ENCODE peak calls at places on chromosomes 4 and X, in five cellular contexts. One of them, this sample, is unnamed.

GRCh38 chrX:105063743-105064142 is 156.8 kb downstream of the TEX13A start:
- DNase-seq in head of caudate nucleus: no peak
- DNase-seq in GM10248: no peak
- DNase-seq in T47D: no peak
- DNase-seq in NCI-H69: no peak
- DNase-seq in this sample: no peak

GRCh38 chr4:37389967-37390580 is 145.5 kb downstream of the NWD2 start:
- DNase-seq in head of caudate nucleus: no peak
- DNase-seq in T47D: peak
- DNase-seq in GM10248: peak
- DNase-seq in NCI-H69: peak
- DNase-seq in this sample: peak

GRCh38 chrX:49179358-49179757 is 6.8 kb downstream of the PRICKLE3 start:
- DNase-seq in GM10248: no peak
- DNase-seq in head of caudate nucleus: no peak
- DNase-seq in T47D: no peak
- DNase-seq in NCI-H69: no peak
- DNase-seq in this sample: no peak

GRCh38 chr4:151114986-151115385 is 15.6 kb downstream of the RPS3A start:
- DNase-seq in head of caudate nucleus: no peak
- DNase-seq in T47D: no peak
- DNase-seq in NCI-H69: no peak
- DNase-seq in GM10248: no peak
- DNase-seq in this sample: no peak

GRCh38 chrX:39137363-39137954 is 336.2 kb downstream of the MID1IP1 start:
- DNase-seq in head of caudate nucleus: no peak
- DNase-seq in GM10248: no peak
- DNase-seq in NCI-H69: no peak
- DNase-seq in T47D: no peak
- DNase-seq in this sample: no peak

GRCh38 chr4:179625391-179625790 is 2183.2 kb upstream of the AGA start:
- DNase-seq in NCI-H69: no peak
- DNase-seq in T47D: no peak
- DNase-seq in GM10248: no peak
- DNase-seq in head of caudate nucleus: no peak
- DNase-seq in this sample: no peak

GRCh38 chr4:15159477-15160019 is 157.3 kb downstream of the CPEB2 start:
- DNase-seq in T47D: no peak
- DNase-seq in GM10248: no peak
- DNase-seq in head of caudate nucleus: no peak
- DNase-seq in NCI-H69: no peak
- DNase-seq in this sample: no peak

GRCh38 chrX:123086768-123087167 is 97.3 kb upstream of the GRIA3 start:
- DNase-seq in T47D: no peak
- DNase-seq in NCI-H69: peak
- DNase-seq in GM10248: no peak
- DNase-seq in head of caudate nucleus: no peak
- DNase-seq in this sample: no peak

GRCh38 chr4:18980516-18981233 is 959.1 kb upstream of the LCORL start:
- DNase-seq in NCI-H69: no peak
- DNase-seq in T47D: no peak
- DNase-seq in head of caudate nucleus: no peak
- DNase-seq in GM10248: no peak
- DNase-seq in this sample: peak

GRCh38 chrX:140918398-140919043 is 83.9 kb upstream of the SPANXB1 start:
- DNase-seq in head of caudate nucleus: no peak
- DNase-seq in GM10248: peak
- DNase-seq in T47D: no peak
- DNase-seq in NCI-H69: peak
- DNase-seq in this sample: peak

GRCh38 chrX:55715847-55716246 is 1.7 kb upstream of the RRAGB start:
- DNase-seq in T47D: no peak
- DNase-seq in head of caudate nucleus: no peak
- DNase-seq in GM10248: no peak
- DNase-seq in NCI-H69: no peak
- DNase-seq in this sample: peak

GRCh38 chr4:102696763-102697162 is 64.0 kb downstream of the MANBA start:
- DNase-seq in GM10248: no peak
- DNase-seq in NCI-H69: no peak
- DNase-seq in head of caudate nucleus: no peak
- DNase-seq in T47D: no peak
- DNase-seq in this sample: no peak

GRCh38 chr4:55386073-55386472 is 9.7 kb upstream of the TMEM165 start:
- DNase-seq in NCI-H69: peak
- DNase-seq in head of caudate nucleus: no peak
- DNase-seq in T47D: no peak
- DNase-seq in GM10248: no peak
- DNase-seq in this sample: peak

GRCh38 chrX:6678313-6678712 is 143.4 kb upstream of the VCX3A start:
- DNase-seq in head of caudate nucleus: no peak
- DNase-seq in T47D: no peak
- DNase-seq in GM10248: no peak
- DNase-seq in NCI-H69: no peak
- DNase-seq in this sample: no peak

GRCh38 chrX:71618303-71618721 is at the start of gene CXCR3:
- DNase-seq in GM10248: peak
- DNase-seq in T47D: no peak
- DNase-seq in head of caudate nucleus: no peak
- DNase-seq in NCI-H69: no peak
- DNase-seq in this sample: peak

GRCh38 chrX:130896026-130896425 is 7.0 kb downstream of the ENOX2 start:
- DNase-seq in GM10248: no peak
- DNase-seq in NCI-H69: no peak
- DNase-seq in T47D: no peak
- DNase-seq in head of caudate nucleus: no peak
- DNase-seq in this sample: no peak

GRCh38 chrX:17038681-17039161 is 92.3 kb downstream of the REPS2 start:
- DNase-seq in GM10248: no peak
- DNase-seq in T47D: no peak
- DNase-seq in NCI-H69: peak
- DNase-seq in head of caudate nucleus: no peak
- DNase-seq in this sample: no peak

GRCh38 chr4:7539659-7540058 is 104.9 kb upstream of the PSAPL1 start:
- DNase-seq in GM10248: no peak
- DNase-seq in T47D: no peak
- DNase-seq in head of caudate nucleus: no peak
- DNase-seq in NCI-H69: peak
- DNase-seq in this sample: peak

GRCh38 chrX:135737361-135738071 is 24.1 kb downstream of the CT45A1 start:
- DNase-seq in GM10248: no peak
- DNase-seq in head of caudate nucleus: no peak
- DNase-seq in NCI-H69: no peak
- DNase-seq in T47D: no peak
- DNase-seq in this sample: peak

GRCh38 chr4:154506253-154506652 is 14.7 kb upstream of the DCHS2 start:
- DNase-seq in GM10248: peak
- DNase-seq in head of caudate nucleus: no peak
- DNase-seq in T47D: no peak
- DNase-seq in NCI-H69: peak
- DNase-seq in this sample: peak

GRCh38 chrX:15146515-15146914 is 123.4 kb downstream of the ASB9 start:
- DNase-seq in GM10248: no peak
- DNase-seq in T47D: no peak
- DNase-seq in NCI-H69: peak
- DNase-seq in head of caudate nucleus: no peak
- DNase-seq in this sample: peak

GRCh38 chr4:38664704-38665401 is 854 bp downstream of the KLF3 start:
- DNase-seq in T47D: no peak
- DNase-seq in GM10248: peak
- DNase-seq in NCI-H69: peak
- DNase-seq in head of caudate nucleus: peak
- DNase-seq in this sample: no peak